ENCODE peak calls at places on chromosomes 11 and 22, in four cellular contexts. V is midbrain, G is KG1, C is H54. W is an unnamed sample.

GRCh38 chr22:43534916-43535315 is 123.1 kb downstream of the MPPED1 start:
- DNase-seq in V (no peak), C (no peak), G (no peak), W (no peak)

GRCh38 chr22:17201285-17201945 is 17.8 kb downstream of the ADA2 start:
- DNase-seq in G (no peak), C (no peak), V (peak; percentile 10), W (no peak)

GRCh38 chr11:108906826-108907225 is 242.0 kb downstream of the DDX10 start:
- DNase-seq in G (no peak), V (no peak), C (no peak), W (no peak)

GRCh38 chr11:134519788-134520187 is 107.7 kb upstream of the B3GAT1 start:
- DNase-seq in V (no peak), G (no peak), C (no peak), W (no peak)

GRCh38 chr11:16924826-16925494 is 89.3 kb downstream of the PLEKHA7 start:
- DNase-seq in V (peak; percentile 42), G (no peak), C (peak; percentile 84), W (peak; percentile 15)

GRCh38 chr22:39814899-39815298 is 78.7 kb downstream of the ENTHD1 start:
- DNase-seq in V (no peak), C (no peak), G (no peak), W (no peak)

GRCh38 chr11:2778630-2779498 is 79.1 kb upstream of the KCNQ1OT1 start:
- DNase-seq in V (peak; percentile 86), C (peak; percentile 90), G (no peak), W (peak; percentile 95)

GRCh38 chr11:118845369-118845768 is 38.3 kb upstream of the CXCR5 start:
- DNase-seq in C (no peak), G (no peak), V (no peak), W (no peak)

GRCh38 chr22:19762315-19763140 is 1.9 kb downstream of the TBX1 start:
- DNase-seq in C (no peak), G (no peak), V (no peak), W (no peak)

W was measured in cerebellum.